ENCODE peak calls at places on chromosome 13, in four cellular contexts. M is body of pancreas; F is transverse colon; J is CD8-positive, alpha-beta T cell. P is an unnamed sample. For H3K9me3 and H3K27me3, the result is how much of the 10 kb centered on the place peaks cover.

GRCh38 chr13:57630661-57631606 is 610 bp upstream of the PCDH17 start:
- DNase-seq in M (peak), F (no peak), J (no peak), P (peak)

GRCh38 chr13:38530492-38530891 is 156.4 kb upstream of the FREM2 start:
- DNase-seq in M (no peak), F (no peak), J (no peak), P (peak)

GRCh38 chr13:113941571-113942191 is 32.2 kb downstream of the C13orf46 start:
- DNase-seq in M (no peak), F (no peak), J (no peak), P (no peak)

GRCh38 chr13:30416471-30416870 is 5.8 kb upstream of the UBE2L5 start:
- DNase-seq in M (no peak), F (no peak), J (no peak), P (no peak)

GRCh38 chr13:79393564-79394249 is 12.3 kb downstream of the RBM26 start:
- DNase-seq in M (peak), F (peak), J (peak), P (no peak)

GRCh38 chr13:81012031-81012430 is 671.1 kb upstream of the SPRY2 start:
- DNase-seq in M (no peak), F (no peak), J (no peak), P (no peak)

GRCh38 chr13:70310720-70311119 is 202.5 kb upstream of the KLHL1 start:
- DNase-seq in M (peak), F (peak), J (no peak), P (peak)

GRCh38 chr13:32019612-32020233 is 11.9 kb upstream of the FRY start:
- DNase-seq in M (peak), F (peak), J (no peak), P (peak)

GRCh38 chr13:113631341-113632095 is 26.5 kb downstream of the ATP4B start:
- DNase-seq in M (no peak), F (no peak), J (no peak), P (no peak)

GRCh38 chr13:20146381-20146780 is 14.5 kb downstream of the GJA3 start:
- DNase-seq in M (no peak), F (no peak), J (no peak), P (no peak)

GRCh38 chr13:65613004-65613403 is 1617.1 kb downstream of the PCDH9 start:
- DNase-seq in M (no peak), F (no peak), J (no peak), P (no peak)

GRCh38 chr13:76609643-76610042 is 276.6 kb downstream of the KCTD12 start:
- DNase-seq in M (no peak), F (no peak), J (no peak), P (no peak)

GRCh38 chr13:28505543-28506135 is 10.7 kb upstream of the FLT1 start:
- DNase-seq in M (no peak), F (no peak), J (no peak), P (no peak)

GRCh38 chr13:112074139-112074710 is 7.3 kb downstream of the SOX1 start:
- DNase-seq in M (no peak), F (no peak), J (no peak), P (no peak)
- TF ChIP-seq CTCF in M (no peak), F (no peak), J (no peak), P (no peak)

GRCh38 chr13:60959427-60959826 is 456.2 kb downstream of the PCDH20 start:
- DNase-seq in M (no peak), F (no peak), J (no peak), P (no peak)
- H3K9me3 ChIP-seq in M (under half), F (under half), J (under half), P (under half)

DNA sequence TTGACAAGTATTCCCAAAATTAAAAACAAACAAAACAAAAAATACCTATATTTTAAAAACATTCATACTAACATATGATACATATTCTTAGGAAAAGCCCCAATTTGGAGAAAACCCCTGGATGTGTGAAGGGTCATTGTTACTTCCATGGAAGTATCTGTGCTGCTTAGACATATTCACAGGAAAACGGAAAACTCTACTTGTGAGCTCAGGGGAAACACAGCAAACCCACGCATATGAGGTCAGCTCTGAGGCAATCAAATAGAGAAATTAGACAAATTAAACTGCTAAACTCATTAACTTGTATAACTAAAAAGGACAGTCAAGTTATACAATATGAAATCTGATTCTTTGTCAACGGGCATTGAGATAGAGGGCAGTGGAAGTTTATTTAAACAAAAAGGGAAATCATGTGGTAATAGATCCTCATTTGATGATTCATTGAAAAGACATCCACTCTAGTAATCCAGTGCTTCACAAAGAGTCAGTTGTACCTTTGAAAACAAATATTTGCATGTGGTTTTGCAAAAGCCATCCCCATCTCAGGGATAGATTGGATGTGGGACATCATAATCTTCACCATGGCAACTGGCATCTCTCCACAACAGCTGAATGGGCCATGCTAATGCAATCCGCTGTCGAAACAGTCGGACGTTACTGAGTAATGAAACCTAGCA is 423.4 kb downstream of the ITGBL1 start:
- DNase-seq in M (peak), F (no peak), J (no peak), P (peak)
- H3K27me3 ChIP-seq in M (under half), F (under half), J (under half), P (under half)

GRCh38 chr13:88144580-88144979 is 473.4 kb downstream of the SLITRK5 start:
- DNase-seq in M (no peak), F (no peak), J (no peak), P (no peak)
- TF ChIP-seq CTCF in M (no peak), F (no peak), J (no peak), P (no peak)

DNA sequence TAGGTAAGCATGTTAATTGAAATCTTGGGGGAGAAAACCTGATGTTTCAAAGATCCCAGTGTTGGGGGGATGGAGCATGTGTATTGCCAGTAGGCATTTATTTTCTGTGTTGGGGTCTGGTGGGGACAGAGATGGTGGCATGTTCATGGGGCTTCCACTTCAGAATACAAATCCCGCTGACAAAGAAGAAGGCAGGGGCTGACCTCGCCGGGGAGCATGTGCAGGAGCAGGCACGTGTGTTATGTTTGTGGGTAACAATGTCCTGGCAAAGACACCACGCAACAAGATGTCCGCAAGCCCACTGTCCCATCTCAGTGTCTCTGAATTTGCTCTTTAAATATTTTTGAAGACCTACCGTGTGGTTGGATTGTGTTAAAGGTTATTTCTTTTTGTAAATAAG is 164.5 kb downstream of the TEX29 start:
- DNase-seq in M (no peak), F (no peak), J (no peak), P (no peak)
- H3K9me3 ChIP-seq in M (under half), F (under half), J (under half), P (under half)

GRCh38 chr13:111210945-111211469 is 95.9 kb downstream of the ARHGEF7 start:
- DNase-seq in M (no peak), F (no peak), J (no peak), P (no peak)
- H3K27me3 ChIP-seq in M (under half), F (under half), J (under half), P (under half)

DNA sequence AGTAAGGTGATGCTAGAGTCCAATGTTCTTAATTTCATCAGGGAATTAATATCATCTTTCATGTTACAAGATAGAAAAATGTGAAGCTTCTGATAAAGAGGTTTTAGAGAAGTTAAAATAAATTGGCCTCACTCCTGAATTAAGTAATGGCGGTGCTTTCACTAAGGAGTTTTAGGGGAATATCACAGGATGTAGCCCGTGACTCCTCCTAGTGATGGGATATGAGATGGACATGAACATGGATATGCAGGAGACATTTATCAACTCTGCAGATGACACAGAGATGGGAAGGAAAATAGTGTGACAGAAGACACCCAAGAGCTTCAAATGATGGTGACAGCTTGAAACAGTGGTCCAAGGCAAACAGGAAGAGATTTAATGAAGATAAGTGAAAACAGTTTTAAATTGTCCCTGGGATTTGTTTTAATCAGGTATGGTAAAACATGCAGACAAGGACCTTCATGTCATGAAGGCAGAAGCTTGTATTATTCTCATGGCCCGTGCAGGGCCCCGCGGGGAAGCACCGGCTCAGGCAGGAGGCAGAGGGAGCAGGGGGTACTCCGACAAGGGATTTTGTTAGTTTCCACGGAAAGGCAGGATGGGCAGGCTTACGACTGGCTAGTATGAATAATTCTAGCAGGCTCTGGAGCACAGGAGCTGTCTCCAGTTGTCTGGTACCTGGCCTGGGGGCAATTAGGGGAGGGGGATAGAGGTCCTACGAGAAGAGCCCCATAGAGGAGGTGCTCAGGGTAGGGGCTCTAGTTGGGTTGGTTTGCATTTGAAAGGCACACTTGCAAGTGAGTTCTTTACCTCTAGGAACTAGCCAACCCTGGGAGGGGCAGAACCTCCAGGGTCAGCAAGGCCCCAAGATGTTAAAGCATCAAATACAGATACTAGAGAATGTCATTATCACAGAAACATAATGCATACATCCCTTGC is 38.7 kb upstream of the FARP1 start:
- DNase-seq in M (no peak), F (no peak), J (no peak), P (no peak)
- TF ChIP-seq CTCF in M (no peak), F (no peak), J (no peak), P (no peak)

P was measured in cardiac muscle cell.